ENCODE peak calls at places on chromosomes 6 and 20, in eight cellular contexts. F is H1; S is cardiac fibroblast; H is AG08395; D is AG10803; Q is activated CD4-positive, alpha-beta T cell treated with anti-CD3 and anti-CD28 coated beads, Interleukin-2, amount 50 U/mL, for 48 hours; U is erythroblast; L is pancreas. T is an unnamed sample.

GRCh38 chr20:32585519-32586127 is 490 bp upstream of the NOL4L start:
- DNase-seq in H (no peak), S (no peak), U (no peak), D (no peak), Q (peak), F (peak), L (no peak), T (no peak)

GRCh38 chr20:46128310-46129151 is 10.4 kb downstream of the CD40 start:
- DNase-seq in D (no peak), H (peak), F (peak), U (peak), Q (no peak), L (no peak), S (peak), T (no peak)

GRCh38 chr20:34312024-34312460 is 8.9 kb upstream of the AHCY start:
- DNase-seq in Q (no peak), U (no peak), S (no peak), D (no peak), L (peak), H (no peak), F (peak), T (no peak)

GRCh38 chr6:30121446-30122065 is 8.7 kb upstream of the TRIM31 start:
- DNase-seq in Q (no peak), L (no peak), F (no peak), H (no peak), U (no peak), D (no peak), S (no peak), T (no peak)

GRCh38 chr20:63308218-63308911 is 15.4 kb downstream of the COL20A1 start:
- DNase-seq in F (no peak), U (no peak), H (no peak), S (no peak), D (no peak), Q (no peak), L (peak), T (no peak)

GRCh38 chr6:170082531-170083187 is 208.2 kb downstream of the DLL1 start:
- DNase-seq in D (no peak), U (no peak), Q (no peak), H (no peak), S (no peak), L (no peak), F (no peak), T (no peak)

GRCh38 chr20:18273738-18274137 is 14.6 kb upstream of the ZNF133 start:
- DNase-seq in D (no peak), H (no peak), F (no peak), L (no peak), Q (no peak), U (no peak), S (no peak), T (no peak)

GRCh38 chr20:4814696-4815252 is 93.1 kb downstream of the PRND start:
- DNase-seq in H (no peak), Q (peak), L (no peak), S (no peak), U (no peak), D (no peak), F (no peak), T (peak)

GRCh38 chr6:108732101-108732870 is 115.9 kb upstream of the ARMC2 start:
- DNase-seq in U (no peak), S (no peak), L (no peak), Q (no peak), H (peak), F (no peak), D (peak), T (no peak)

GRCh38 chr6:107116328-107116892 is 1.1 kb upstream of the BEND3 start:
- DNase-seq in H (no peak), L (no peak), Q (peak), S (no peak), D (no peak), F (peak), U (peak), T (no peak)

GRCh38 chr6:125469915-125470314 is 168.1 kb upstream of the HDDC2 start:
- DNase-seq in Q (no peak), F (no peak), S (no peak), U (no peak), H (no peak), L (no peak), D (no peak), T (no peak)

GRCh38 chr20:24781061-24781980 is 167.7 kb upstream of the CST7 start:
- DNase-seq in H (peak), U (no peak), L (peak), F (peak), D (peak), Q (peak), S (peak), T (no peak)

GRCh38 chr20:51767867-51768758 is at the start of gene ATP9A:
- DNase-seq in S (peak), L (peak), H (peak), Q (peak), D (peak), U (peak), F (peak), T (no peak)

GRCh38 chr20:51731771-51732453 is 36.3 kb downstream of the ATP9A start:
- DNase-seq in H (no peak), F (no peak), L (no peak), Q (no peak), D (no peak), S (peak), U (no peak), T (no peak)

GRCh38 chr6:89999154-89999553 is 104.9 kb downstream of the GJA10 start:
- DNase-seq in Q (peak), D (peak), H (peak), U (peak), L (no peak), F (no peak), S (peak), T (no peak)

GRCh38 chr6:21826031-21826430 is 232.5 kb downstream of the SOX4 start:
- DNase-seq in L (no peak), H (peak), Q (no peak), S (no peak), D (no peak), U (no peak), F (no peak), T (no peak)

GRCh38 chr6:127458817-127459216 is 372 bp downstream of the KIAA0408 start:
- DNase-seq in S (peak), H (peak), Q (no peak), D (peak), U (no peak), F (no peak), L (no peak), T (no peak)

GRCh38 chr20:36875702-36876472 is at the start of gene TLDC2:
- DNase-seq in F (no peak), H (no peak), U (no peak), D (no peak), L (peak), S (no peak), Q (no peak), T (no peak)

GRCh38 chr6:54291146-54291545 is 17.1 kb upstream of the TINAG start:
- DNase-seq in F (no peak), D (peak), U (no peak), L (no peak), S (peak), H (peak), Q (no peak), T (no peak)

GRCh38 chr20:62391165-62392076 is 4.5 kb downstream of the RPS21 start:
- DNase-seq in L (no peak), D (no peak), H (no peak), Q (no peak), S (no peak), U (no peak), F (no peak), T (no peak)

GRCh38 chr20:55360895-55361294 is 644.4 kb downstream of the CBLN4 start:
- DNase-seq in U (no peak), D (no peak), H (no peak), S (no peak), F (no peak), L (no peak), Q (no peak), T (no peak)

GRCh38 chr20:36336838-36337478 is 30.8 kb downstream of the DLGAP4 start:
- DNase-seq in H (no peak), U (no peak), L (peak), F (no peak), D (no peak), Q (no peak), S (no peak), T (no peak)

GRCh38 chr6:105601541-105602174 is 198.8 kb upstream of the PREP start:
- DNase-seq in H (peak), S (peak), D (peak), L (no peak), U (no peak), F (no peak), Q (peak), T (no peak)

GRCh38 chr20:59082981-59083380 is 40.4 kb upstream of the PRELID3B start:
- DNase-seq in S (no peak), H (peak), L (no peak), D (peak), U (no peak), F (no peak), Q (no peak), T (no peak)

GRCh38 chr6:164072240-164072666 is 657.7 kb downstream of the QKI start:
- DNase-seq in L (no peak), D (no peak), H (no peak), U (no peak), S (peak), F (no peak), Q (no peak), T (no peak)

GRCh38 chr6:97586344-97586743 is 303.3 kb upstream of the MMS22L start:
- DNase-seq in S (peak), D (peak), U (no peak), Q (no peak), L (no peak), H (peak), F (no peak), T (no peak)

GRCh38 chr20:25738198-25738597 is 41.5 kb upstream of the ZNF337 start:
- DNase-seq in F (no peak), S (no peak), H (no peak), Q (no peak), U (no peak), D (peak), L (no peak), T (no peak)

T was measured in esophagus squamous epithelium.